ENCODE peak calls at places on chromosomes 5 and 9, in seven cellular contexts. Y is thyroid gland; Z is CD8-positive, alpha-beta T cell; C is psoas muscle; J is lower lobe of right lung; K is tibial nerve; R is SJSA1. U is an unnamed sample.

GRCh38 chr5:82911902-82912301 is 165.3 kb downstream of the TMEM167A start:
- DNase-seq in Y (no peak), Z (no peak), C (no peak), J (no peak), K (no peak), R (no peak), U (no peak)

GRCh38 chr5:164364237-164364636 is 858.8 kb downstream of the MAT2B start:
- DNase-seq in Y (no peak), Z (no peak), C (no peak), J (no peak), K (no peak), R (no peak), U (no peak)

GRCh38 chr5:96590796-96591195 is 71.4 kb upstream of the CAST start:
- DNase-seq in Y (no peak), Z (no peak), C (no peak), J (no peak), K (no peak), R (no peak), U (no peak)

GRCh38 chr5:153797484-153797883 is 241.2 kb downstream of the FAM114A2 start:
- DNase-seq in Y (no peak), Z (no peak), C (no peak), J (no peak), K (no peak), R (no peak), U (no peak)

GRCh38 chr5:131513780-131514179 is 121.2 kb downstream of the RAPGEF6 start:
- DNase-seq in Y (no peak), Z (peak; percentile 25), C (no peak), J (no peak), K (no peak), R (no peak), U (no peak)

GRCh38 chr9:95816716-95817115 is 58.8 kb upstream of the ERCC6L2 start:
- DNase-seq in Y (no peak), Z (no peak), C (no peak), J (no peak), K (no peak), R (no peak), U (no peak)

GRCh38 chr5:65808818-65809217 is 86.8 kb downstream of the NLN start:
- DNase-seq in Y (no peak), Z (no peak), C (no peak), J (no peak), K (no peak), R (peak; percentile 39), U (no peak)

GRCh38 chr5:93162201-93162654 is 418.8 kb downstream of the NR2F1-AS1 start:
- DNase-seq in Y (no peak), Z (no peak), C (no peak), J (no peak), K (no peak), R (peak; percentile 28), U (no peak)

GRCh38 chr5:73822276-73822988 is 196.4 kb downstream of the ARHGEF28 start:
- DNase-seq in Y (no peak), Z (no peak), C (no peak), J (no peak), K (no peak), R (no peak), U (no peak)

GRCh38 chr9:117204971-117205370 is 209.9 kb downstream of the ASTN2 start:
- DNase-seq in Y (no peak), Z (no peak), C (no peak), J (no peak), K (no peak), R (peak; percentile 61), U (no peak)

GRCh38 chr9:129836342-129837007 is 1.2 kb downstream of the USP20 start:
- DNase-seq in Y (no peak), Z (peak; percentile 63), C (no peak), J (no peak), K (no peak), R (no peak), U (peak; percentile 64)

GRCh38 chr5:36398137-36398536 is 96.4 kb upstream of the RANBP3L start:
- DNase-seq in Y (no peak), Z (no peak), C (no peak), J (no peak), K (no peak), R (no peak), U (no peak)

GRCh38 chr9:120892748-120893584 is 16.0 kb upstream of the PHF19 start:
- DNase-seq in Y (no peak), Z (peak; percentile 77), C (no peak), J (no peak), K (no peak), R (no peak), U (no peak)

GRCh38 chr9:71326360-71326759 is 204.9 kb upstream of the TRPM3 start:
- DNase-seq in Y (no peak), Z (no peak), C (no peak), J (no peak), K (no peak), R (no peak), U (no peak)

GRCh38 chr5:134138416-134139376 is 24.2 kb downstream of the TCF7 start:
- DNase-seq in Y (peak; percentile 0), Z (peak; percentile 39), C (peak; percentile 36), J (peak; percentile 30), K (no peak), R (peak; percentile 59), U (no peak)

GRCh38 chr9:108963459-108964143 is 29.4 kb downstream of the ABITRAM start:
- DNase-seq in Y (peak; percentile 33), Z (no peak), C (no peak), J (no peak), K (no peak), R (no peak), U (no peak)

GRCh38 chr5:169992789-169993188 is 12.5 kb upstream of the INSYN2B start:
- DNase-seq in Y (no peak), Z (no peak), C (no peak), J (no peak), K (no peak), R (no peak), U (no peak)

GRCh38 chr5:39547548-39548154 is 122.9 kb upstream of the DAB2 start:
- DNase-seq in Y (peak; percentile 8), Z (no peak), C (no peak), J (no peak), K (no peak), R (peak; percentile 76), U (no peak)

GRCh38 chr9:12775963-12776774 is 1.3 kb downstream of the LURAP1L start:
- DNase-seq in Y (peak; percentile 82), Z (no peak), C (peak; percentile 86), J (peak; percentile 84), K (peak; percentile 62), R (peak; percentile 50), U (peak; percentile 93)

GRCh38 chr5:51382508-51382758 is 815 bp upstream of the ISL1 start:
- DNase-seq in Y (no peak), Z (no peak), C (no peak), J (no peak), K (no peak), R (no peak), U (no peak)
- H3K4me3 ChIP-seq in Y (no peak overlapping the region), Z (no peak overlapping the region), C (peak overlapping the region; percentile 59), J (peak overlapping the region; percentile 45), K (peak overlapping the region; percentile 32), R (peak overlapping the region; percentile 44), U (no peak overlapping the region)

DNA sequence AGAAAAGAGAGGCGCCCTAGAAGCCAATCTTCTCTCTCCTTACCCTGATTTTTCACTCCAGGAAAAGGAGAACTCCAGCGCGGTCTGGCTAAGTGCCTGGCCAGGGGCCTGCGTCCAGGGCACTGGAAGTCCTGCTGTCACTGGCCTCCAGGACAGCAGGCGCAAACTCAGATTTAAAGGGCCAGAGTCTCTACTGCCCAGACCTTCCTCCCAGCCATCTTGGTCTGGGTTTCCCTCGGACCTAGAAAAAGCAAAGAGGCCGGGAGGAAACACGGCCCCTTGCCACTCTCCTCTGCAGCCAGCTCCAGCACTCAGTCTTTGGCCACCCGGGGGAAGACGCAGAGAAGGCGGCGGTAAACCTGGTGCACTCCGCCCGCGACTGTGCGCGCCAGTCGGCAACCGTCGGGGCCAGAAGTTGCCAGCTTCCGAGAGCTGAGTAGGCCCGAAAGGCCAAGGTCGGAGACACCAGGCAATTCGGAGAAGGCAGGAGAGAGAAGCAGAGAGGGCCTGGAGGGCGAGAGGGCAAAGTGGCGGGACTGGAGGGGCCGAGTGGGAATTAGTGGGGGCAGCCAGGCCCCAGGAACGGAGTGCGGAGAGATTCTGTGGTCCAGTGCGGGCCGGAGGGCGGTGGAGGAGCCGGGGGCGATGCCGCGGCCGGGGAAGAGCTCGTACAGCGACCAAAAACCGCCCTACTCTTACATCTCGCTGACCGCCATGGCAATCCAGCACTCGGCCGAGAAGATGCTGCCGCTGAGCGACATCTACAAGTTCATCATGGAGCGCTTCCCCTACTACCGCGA is at the start of gene FOXB2:
- DNase-seq in Y (no peak), Z (no peak), C (no peak), J (no peak), K (no peak), R (no peak), U (peak; percentile 50)
- H3K4me1 ChIP-seq in Y (peaks cover 45% of the 10 kb centered on the region), Z (peaks cover 8% of the 10 kb centered on the region), C (peaks cover 35% of the 10 kb centered on the region), J (peaks cover 33% of the 10 kb centered on the region), K (peaks cover 16% of the 10 kb centered on the region), R (no peaks in the 10 kb centered on the region), U (peaks cover 2% of the 10 kb centered on the region)

GRCh38 chr5:10563940-10564837 is at the start of gene ANKRD33B:
- DNase-seq in Y (peak; percentile 32), Z (peak; percentile 71), C (peak; percentile 71), J (peak; percentile 65), K (peak; percentile 35), R (peak; percentile 91), U (peak; percentile 84)

GRCh38 chr5:10564838-10565784 is 1.2 kb downstream of the ANKRD33B start:
- DNase-seq in Y (no peak), Z (no peak), C (peak; percentile 60), J (peak; percentile 61), K (no peak), R (peak; percentile 54), U (peak; percentile 70)

GRCh38 chr5:10566556-10567068 is 2.7 kb downstream of the ANKRD33B start:
- DNase-seq in Y (no peak), Z (no peak), C (no peak), J (no peak), K (no peak), R (no peak), U (no peak)

GRCh38 chr5:10567181-10567591 is 3.3 kb downstream of the ANKRD33B start:
- DNase-seq in Y (no peak), Z (no peak), C (peak; percentile 30), J (no peak), K (no peak), R (peak; percentile 48), U (no peak)

GRCh38 chr5:10565785-10566506 is 2.1 kb downstream of the ANKRD33B start:
- DNase-seq in Y (no peak), Z (no peak), C (peak; percentile 50), J (no peak), K (no peak), R (no peak), U (no peak)
- H3K4me3 ChIP-seq in Y (no peak overlapping the region), Z (peak overlapping the region; percentile 55), C (peak overlapping the region; percentile 79), J (peak overlapping the region; percentile 67), K (peak overlapping the region; percentile 88), R (peak overlapping the region; percentile 85), U (peak overlapping the region; percentile 72)

GRCh38 chr5:159427180-159428012 is 97.1 kb upstream of the IL12B start:
- DNase-seq in Y (no peak), Z (no peak), C (no peak), J (no peak), K (no peak), R (no peak), U (no peak)

GRCh38 chr5:159419567-159419966 is 89.3 kb upstream of the IL12B start:
- DNase-seq in Y (peak; percentile 15), Z (no peak), C (no peak), J (no peak), K (no peak), R (no peak), U (no peak)

GRCh38 chr5:159422371-159422770 is 92.1 kb upstream of the IL12B start:
- DNase-seq in Y (no peak), Z (no peak), C (no peak), J (no peak), K (no peak), R (no peak), U (no peak)

GRCh38 chr5:159426694-159427093 is 96.4 kb upstream of the IL12B start:
- DNase-seq in Y (no peak), Z (no peak), C (no peak), J (no peak), K (no peak), R (no peak), U (no peak)

GRCh38 chr5:159424123-159424522 is 93.8 kb upstream of the IL12B start:
- DNase-seq in Y (no peak), Z (no peak), C (no peak), J (no peak), K (no peak), R (no peak), U (no peak)
- H3K4me1 ChIP-seq in Y (no peaks in the 10 kb centered on the region), Z (peaks cover 15% of the 10 kb centered on the region), C (no peaks in the 10 kb centered on the region), J (no peaks in the 10 kb centered on the region), K (no peaks in the 10 kb centered on the region), R (no peaks in the 10 kb centered on the region), U (no peaks in the 10 kb centered on the region)